ENCODE peak calls at places on chromosomes 11 and 22, in six cellular contexts. S is transverse colon, L is suprapubic skin, P is endothelial cell, N is AG09309, M is B cell. X is an unnamed sample.

GRCh38 chr11:3130269-3131071 is 34.6 kb downstream of the OSBPL5 start:
- DNase-seq in S (no peak), L (peak), P (no peak), N (no peak), M (no peak), X (no peak)

GRCh38 chr11:124863137-124863825 is 2.0 kb upstream of the ROBO3 start:
- DNase-seq in S (no peak), L (no peak), P (no peak), N (no peak), M (no peak), X (no peak)

GRCh38 chr11:119419834-119420492 is 3.0 kb downstream of the THY1 start:
- DNase-seq in S (no peak), L (no peak), P (no peak), N (no peak), M (no peak), X (peak)

GRCh38 chr11:22244986-22245592 is 52.2 kb downstream of the ANO5 start:
- DNase-seq in S (peak), L (no peak), P (peak), N (peak), M (peak), X (no peak)

GRCh38 chr22:25068701-25069100 is 116.2 kb downstream of the KIAA1671 start:
- DNase-seq in S (no peak), L (no peak), P (no peak), N (no peak), M (no peak), X (no peak)

GRCh38 chr11:27477831-27478230 is 5.2 kb upstream of the LGR4 start:
- DNase-seq in S (no peak), L (no peak), P (no peak), N (no peak), M (no peak), X (no peak)

GRCh38 chr11:6486256-6486655 is 5.0 kb downstream of the TIMM10B start:
- DNase-seq in S (no peak), L (no peak), P (no peak), N (no peak), M (no peak), X (no peak)

GRCh38 chr11:118636569-118637290 is 29.3 kb downstream of the PHLDB1 start:
- DNase-seq in S (no peak), L (no peak), P (no peak), N (no peak), M (no peak), X (no peak)

GRCh38 chr11:121415861-121416260 is 36.3 kb upstream of the SORL1 start:
- DNase-seq in S (peak), L (no peak), P (no peak), N (no peak), M (no peak), X (no peak)

GRCh38 chr11:86050310-86050709 is 18.6 kb downstream of the PICALM start:
- DNase-seq in S (no peak), L (no peak), P (no peak), N (no peak), M (no peak), X (no peak)

GRCh38 chr11:73200256-73200655 is 17.8 kb upstream of the P2RY2 start:
- DNase-seq in S (no peak), L (no peak), P (no peak), N (no peak), M (no peak), X (no peak)

GRCh38 chr22:50271519-50271970 is 1.4 kb upstream of the MAPK11 start:
- DNase-seq in S (peak), L (no peak), P (peak), N (no peak), M (no peak), X (no peak)

GRCh38 chr11:10856689-10857603 is 907 bp downstream of the ZBED5 start:
- DNase-seq in S (peak), L (no peak), P (peak), N (no peak), M (no peak), X (no peak)

GRCh38 chr22:44572414-44573207 is 74.6 kb upstream of the RTL6 start:
- DNase-seq in S (no peak), L (peak), P (no peak), N (no peak), M (no peak), X (no peak)

GRCh38 chr22:44289429-44290171 is 23.2 kb downstream of the SHISAL1 start:
- DNase-seq in S (no peak), L (no peak), P (no peak), N (peak), M (no peak), X (no peak)

GRCh38 chr11:70692131-70692530 is 293.8 kb downstream of the CTTN start:
- DNase-seq in S (no peak), L (no peak), P (no peak), N (no peak), M (no peak), X (no peak)

GRCh38 chr22:20020533-20021195 is at the start of gene TANGO2:
- DNase-seq in S (peak), L (peak), P (peak), N (peak), M (peak), X (peak)

GRCh38 chr11:17611049-17611448 is 64.0 kb downstream of the OTOG start:
- DNase-seq in S (no peak), L (no peak), P (no peak), N (no peak), M (no peak), X (no peak)

GRCh38 chr11:114183041-114183511 is 113.1 kb upstream of the NNMT start:
- DNase-seq in S (peak), L (no peak), P (no peak), N (no peak), M (no peak), X (no peak)

GRCh38 chr11:126162286-126163030 is 49.0 kb downstream of the RPUSD4 start:
- DNase-seq in S (no peak), L (no peak), P (no peak), N (no peak), M (no peak), X (no peak)

GRCh38 chr22:24460418-24461089 is 33.2 kb downstream of the ADORA2A start:
- DNase-seq in S (no peak), L (no peak), P (no peak), N (no peak), M (no peak), X (no peak)

GRCh38 chr11:2527621-2528291 is 82.9 kb downstream of the KCNQ1 start:
- DNase-seq in S (peak), L (peak), P (no peak), N (no peak), M (peak), X (no peak)

GRCh38 chr22:40819741-40820140 is 595 bp upstream of the SLC25A17 start:
- DNase-seq in S (no peak), L (no peak), P (no peak), N (no peak), M (no peak), X (no peak)
- TF ChIP-seq CTCF in S (no peak), L (no peak), P (no peak), N (no peak), M (no peak), X (no peak)

GRCh38 chr22:47406180-47406723 is 643.8 kb downstream of the TBC1D22A start:
- DNase-seq in S (no peak), L (no peak), P (no peak), N (no peak), M (no peak), X (peak)

GRCh38 chr22:47409501-47410275 is 647.2 kb downstream of the TBC1D22A start:
- DNase-seq in S (no peak), L (no peak), P (no peak), N (no peak), M (no peak), X (peak)

GRCh38 chr22:47406896-47407295 is 644.4 kb downstream of the TBC1D22A start:
- DNase-seq in S (no peak), L (no peak), P (no peak), N (no peak), M (no peak), X (peak)

GRCh38 chr22:47407626-47408025 is 645.2 kb downstream of the TBC1D22A start:
- DNase-seq in S (no peak), L (no peak), P (no peak), N (no peak), M (no peak), X (peak)

GRCh38 chr22:47408409-47408808 is 646.0 kb downstream of the TBC1D22A start:
- DNase-seq in S (no peak), L (no peak), P (no peak), N (no peak), M (no peak), X (peak)
- TF ChIP-seq CTCF in S (no peak), L (no peak), P (no peak), N (no peak), M (no peak), X (no peak)

DNA sequence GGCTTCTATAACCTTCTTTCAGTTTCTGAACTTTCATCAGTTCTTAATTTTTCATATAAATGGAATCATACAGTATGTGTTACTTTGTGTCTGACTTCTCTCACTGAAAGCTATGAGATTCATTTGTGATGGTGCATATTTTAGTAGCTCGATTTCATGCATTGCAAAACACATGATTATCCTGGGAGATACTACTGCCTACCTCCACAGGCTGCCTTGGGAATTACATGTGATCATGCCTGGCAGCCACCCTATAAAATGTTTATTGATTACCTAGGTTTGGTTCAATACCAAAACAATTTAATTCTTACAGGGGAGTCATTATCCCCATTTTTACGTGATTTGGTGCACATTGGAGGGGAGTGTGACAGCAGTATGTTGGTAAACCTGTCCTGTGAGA is 34.1 kb upstream of the PAK1 start:
- DNase-seq in S (no peak), L (no peak), P (no peak), N (no peak), M (no peak), X (no peak)
- TF ChIP-seq CTCF in S (peak), L (no peak), P (no peak), N (peak), M (no peak), X (no peak)

GRCh38 chr11:92222701-92223100 is 1.9 kb upstream of the FAT3 start:
- DNase-seq in S (no peak), L (no peak), P (no peak), N (no peak), M (no peak), X (no peak)

GRCh38 chr11:92225563-92226308 is 1.1 kb downstream of the FAT3 start:
- DNase-seq in S (no peak), L (no peak), P (peak), N (no peak), M (no peak), X (no peak)

GRCh38 chr11:92226331-92227232 is 2.0 kb downstream of the FAT3 start:
- DNase-seq in S (no peak), L (no peak), P (peak), N (no peak), M (no peak), X (peak)

GRCh38 chr11:92225206-92225562 is 566 bp downstream of the FAT3 start:
- DNase-seq in S (no peak), L (no peak), P (peak), N (no peak), M (no peak), X (no peak)

GRCh38 chr11:92224394-92225205 is at the start of gene FAT3:
- DNase-seq in S (no peak), L (no peak), P (peak), N (peak), M (no peak), X (peak)
- TF ChIP-seq CTCF in S (no peak), L (no peak), P (no peak), N (no peak), M (no peak), X (no peak)

X was measured in osteocyte.